ENCODE peak calls at places on chromosomes 16 and 17, in ten cellular contexts. One of them, this sample, is unnamed.

GRCh38 chr17:15341385-15341849 is at the start of gene TEKT3:
- DNase-seq in DMS153: peak; percentile 34
- DNase-seq in fibroblast of gingiva: peak; percentile 58
- DNase-seq in T-helper 1 cell: no peak
- DNase-seq in GM20000: no peak
- DNase-seq in stimulated activated naive CD4-positive, alpha-beta T cell: no peak
- DNase-seq in cardiac muscle cell: peak; percentile 95
- DNase-seq in HCEC 1CT: peak; percentile 75
- DNase-seq in mucosa of gallbladder: peak; percentile 85
- DNase-seq in effector memory CD4-positive, alpha-beta T cell: no peak
- DNase-seq in this sample: peak; percentile 93

GRCh38 chr16:46763147-46763546 is 15.0 kb upstream of the MYLK3 start:
- DNase-seq in mucosa of gallbladder: no peak
- DNase-seq in DMS153: peak; percentile 52
- DNase-seq in GM20000: no peak
- DNase-seq in fibroblast of gingiva: no peak
- DNase-seq in stimulated activated naive CD4-positive, alpha-beta T cell: no peak
- DNase-seq in cardiac muscle cell: peak; percentile 89
- DNase-seq in HCEC 1CT: no peak
- DNase-seq in effector memory CD4-positive, alpha-beta T cell: no peak
- DNase-seq in T-helper 1 cell: no peak
- DNase-seq in this sample: peak; percentile 86

GRCh38 chr17:12600349-12600748 is 65.3 kb upstream of the MYOCD start:
- DNase-seq in HCEC 1CT: no peak
- DNase-seq in mucosa of gallbladder: no peak
- DNase-seq in fibroblast of gingiva: no peak
- DNase-seq in T-helper 1 cell: no peak
- DNase-seq in effector memory CD4-positive, alpha-beta T cell: no peak
- DNase-seq in stimulated activated naive CD4-positive, alpha-beta T cell: no peak
- DNase-seq in GM20000: no peak
- DNase-seq in cardiac muscle cell: no peak
- DNase-seq in DMS153: no peak
- DNase-seq in this sample: no peak

GRCh38 chr17:62968445-62968923 is 2.4 kb downstream of the TANC2 start:
- DNase-seq in DMS153: peak; percentile 85
- DNase-seq in GM20000: peak; percentile 89
- DNase-seq in fibroblast of gingiva: peak; percentile 87
- DNase-seq in HCEC 1CT: peak; percentile 93
- DNase-seq in mucosa of gallbladder: peak; percentile 58
- DNase-seq in stimulated activated naive CD4-positive, alpha-beta T cell: peak; percentile 78
- DNase-seq in cardiac muscle cell: peak; percentile 87
- DNase-seq in effector memory CD4-positive, alpha-beta T cell: no peak
- DNase-seq in T-helper 1 cell: peak; percentile 77
- DNase-seq in this sample: no peak

GRCh38 chr16:65702707-65703402 is 581.0 kb upstream of the CDH11 start:
- DNase-seq in effector memory CD4-positive, alpha-beta T cell: no peak
- DNase-seq in T-helper 1 cell: no peak
- DNase-seq in cardiac muscle cell: peak; percentile 6
- DNase-seq in fibroblast of gingiva: no peak
- DNase-seq in DMS153: no peak
- DNase-seq in GM20000: no peak
- DNase-seq in mucosa of gallbladder: no peak
- DNase-seq in HCEC 1CT: no peak
- DNase-seq in stimulated activated naive CD4-positive, alpha-beta T cell: no peak
- DNase-seq in this sample: no peak

GRCh38 chr17:35612924-35613521 is 25.9 kb downstream of the AP2B1 start:
- DNase-seq in cardiac muscle cell: peak; percentile 65
- DNase-seq in T-helper 1 cell: peak; percentile 16
- DNase-seq in fibroblast of gingiva: peak; percentile 49
- DNase-seq in stimulated activated naive CD4-positive, alpha-beta T cell: peak; percentile 56
- DNase-seq in GM20000: no peak
- DNase-seq in effector memory CD4-positive, alpha-beta T cell: no peak
- DNase-seq in mucosa of gallbladder: peak; percentile 41
- DNase-seq in DMS153: peak; percentile 22
- DNase-seq in HCEC 1CT: peak; percentile 33
- DNase-seq in this sample: no peak

GRCh38 chr17:66578781-66579489 is 256.0 kb upstream of the CACNG5 start:
- DNase-seq in fibroblast of gingiva: no peak
- DNase-seq in T-helper 1 cell: no peak
- DNase-seq in mucosa of gallbladder: no peak
- DNase-seq in HCEC 1CT: peak; percentile 20
- DNase-seq in GM20000: no peak
- DNase-seq in cardiac muscle cell: peak; percentile 33
- DNase-seq in stimulated activated naive CD4-positive, alpha-beta T cell: no peak
- DNase-seq in effector memory CD4-positive, alpha-beta T cell: no peak
- DNase-seq in DMS153: no peak
- DNase-seq in this sample: no peak

GRCh38 chr17:527247-527646 is 174.6 kb upstream of the RPH3AL start:
- DNase-seq in HCEC 1CT: no peak
- DNase-seq in GM20000: no peak
- DNase-seq in DMS153: no peak
- DNase-seq in effector memory CD4-positive, alpha-beta T cell: no peak
- DNase-seq in T-helper 1 cell: no peak
- DNase-seq in cardiac muscle cell: no peak
- DNase-seq in mucosa of gallbladder: no peak
- DNase-seq in fibroblast of gingiva: no peak
- DNase-seq in stimulated activated naive CD4-positive, alpha-beta T cell: no peak
- DNase-seq in this sample: no peak

GRCh38 chr16:57810197-57811024 is 8.1 kb upstream of the KIFC3 start:
- DNase-seq in stimulated activated naive CD4-positive, alpha-beta T cell: no peak
- DNase-seq in GM20000: peak; percentile 91
- DNase-seq in DMS153: peak; percentile 59
- DNase-seq in HCEC 1CT: peak; percentile 80
- DNase-seq in effector memory CD4-positive, alpha-beta T cell: peak; percentile 78
- DNase-seq in cardiac muscle cell: no peak
- DNase-seq in mucosa of gallbladder: peak; percentile 93
- DNase-seq in fibroblast of gingiva: peak; percentile 62
- DNase-seq in T-helper 1 cell: peak; percentile 93
- DNase-seq in this sample: peak; percentile 89

GRCh38 chr16:28951410-28951943 is 740 bp downstream of the NFATC2IP start:
- DNase-seq in HCEC 1CT: peak; percentile 6
- DNase-seq in GM20000: no peak
- DNase-seq in mucosa of gallbladder: no peak
- DNase-seq in effector memory CD4-positive, alpha-beta T cell: no peak
- DNase-seq in stimulated activated naive CD4-positive, alpha-beta T cell: no peak
- DNase-seq in cardiac muscle cell: no peak
- DNase-seq in fibroblast of gingiva: no peak
- DNase-seq in T-helper 1 cell: no peak
- DNase-seq in DMS153: no peak
- DNase-seq in this sample: peak; percentile 82

This sample was measured in right cardiac atrium.